ENCODE peak calls at places on chromosome 18, in four cellular contexts. X is left lung, J is MM.1S, K is lung. D is an unnamed sample.

GRCh38 chr18:78659748-78660147 is 319.9 kb upstream of the SALL3 start:
- DNase-seq in X (peak), J (no peak), K (no peak), D (no peak)

GRCh38 chr18:70490008-70490933 is 201.4 kb downstream of the SOCS6 start:
- DNase-seq in X (no peak), K (no peak), J (peak), D (peak)

GRCh38 chr18:56391933-56392590 is 246.3 kb downstream of the TXNL1 start:
- DNase-seq in X (no peak), J (no peak), K (no peak), D (no peak)

GRCh38 chr18:9647496-9648323 is 33.4 kb upstream of the PPP4R1 start:
- DNase-seq in J (no peak), X (no peak), K (no peak), D (no peak)

GRCh38 chr18:23401400-23402347 is 51.4 kb upstream of the RIOK3 start:
- DNase-seq in J (no peak), X (no peak), K (peak), D (no peak)

GRCh38 chr18:78542204-78542603 is 437.4 kb upstream of the SALL3 start:
- DNase-seq in K (peak), J (no peak), X (peak), D (peak)

GRCh38 chr18:49459404-49460171 is 857 bp downstream of the DYM start:
- DNase-seq in K (no peak), J (peak), X (no peak), D (no peak)

GRCh38 chr18:1648715-1649114 is 744.0 kb downstream of the ADCYAP1 start:
- DNase-seq in X (no peak), K (no peak), J (no peak), D (no peak)

GRCh38 chr18:10533111-10533510 is 7.3 kb downstream of the NAPG start:
- DNase-seq in X (no peak), J (no peak), K (no peak), D (no peak)

GRCh38 chr18:13221821-13222220 is 3.3 kb downstream of the LDLRAD4 start:
- DNase-seq in X (no peak), K (peak), J (no peak), D (no peak)

GRCh38 chr18:58269931-58270330 is 225.9 kb downstream of the NEDD4L start:
- DNase-seq in X (no peak), K (peak), J (no peak), D (no peak)

GRCh38 chr18:11177382-11177781 is 28.0 kb upstream of the PIEZO2 start:
- DNase-seq in X (no peak), J (no peak), K (no peak), D (no peak)

GRCh38 chr18:75353357-75353756 is 74.1 kb downstream of the SMIM21 start:
- DNase-seq in J (no peak), X (no peak), K (no peak), D (no peak)

GRCh38 chr18:75350857-75351256 is 76.6 kb downstream of the SMIM21 start:
- DNase-seq in J (no peak), K (no peak), X (no peak), D (no peak)

GRCh38 chr18:75350440-75350839 is 77.1 kb downstream of the SMIM21 start:
- DNase-seq in X (no peak), K (no peak), J (no peak), D (no peak)

GRCh38 chr18:75346671-75347070 is 80.8 kb downstream of the SMIM21 start:
- DNase-seq in X (no peak), K (no peak), J (no peak), D (no peak)

GRCh38 chr18:75351409-75351808 is 76.1 kb downstream of the SMIM21 start:
- DNase-seq in K (no peak), J (no peak), X (no peak), D (no peak)
- H3K4me3 ChIP-seq in K (no peak), J (no peak), X (no peak), D (no peak)

DNA sequence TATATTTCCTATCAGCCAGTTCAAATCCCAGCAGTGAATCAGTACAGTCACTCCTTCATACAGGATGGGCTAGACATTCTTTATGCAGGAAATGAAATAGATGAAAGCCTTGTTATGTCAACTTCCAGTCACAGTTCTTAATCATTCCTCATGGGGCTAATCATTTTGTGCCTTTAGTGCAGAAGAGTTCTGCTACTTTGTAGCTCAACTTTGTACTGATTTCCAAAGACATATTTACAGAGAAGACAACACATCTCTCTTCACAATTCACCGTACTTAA is 593.9 kb upstream of the NETO1 start:
- DNase-seq in X (no peak), K (no peak), J (no peak), D (no peak)
- H3K27ac ChIP-seq in X (no peak), K (no peak), J (no peak), D (no peak)

GRCh38 chr18:32156855-32157254 is 33.0 kb upstream of the MEP1B start:
- DNase-seq in K (no peak), X (no peak), J (no peak), D (no peak)

GRCh38 chr18:32160547-32160946 is 29.3 kb upstream of the MEP1B start:
- DNase-seq in K (no peak), J (no peak), X (no peak), D (no peak)

GRCh38 chr18:32152705-32153448 is 37.0 kb upstream of the MEP1B start:
- DNase-seq in J (peak), K (no peak), X (no peak), D (no peak)

GRCh38 chr18:32157580-32157979 is 32.3 kb upstream of the MEP1B start:
- DNase-seq in K (no peak), J (no peak), X (no peak), D (no peak)

GRCh38 chr18:32158108-32158624 is 31.7 kb upstream of the MEP1B start:
- DNase-seq in K (peak), J (peak), X (no peak), D (peak)
- H3K4me3 ChIP-seq in K (no peak), J (peak), X (no peak), D (peak)

GRCh38 chr18:34884456-34884855 is 156.8 kb upstream of the MAPRE2 start:
- DNase-seq in J (no peak), K (no peak), X (no peak), D (no peak)

GRCh38 chr18:34880882-34881852 is 160.0 kb upstream of the MAPRE2 start:
- DNase-seq in K (no peak), X (no peak), J (no peak), D (no peak)

GRCh38 chr18:34887881-34888580 is 153.2 kb upstream of the MAPRE2 start:
- DNase-seq in K (no peak), X (no peak), J (no peak), D (no peak)

GRCh38 chr18:34890486-34891085 is 150.6 kb upstream of the MAPRE2 start:
- DNase-seq in K (no peak), J (no peak), X (no peak), D (no peak)

GRCh38 chr18:34886162-34886561 is 155.1 kb upstream of the MAPRE2 start:
- DNase-seq in X (no peak), J (no peak), K (no peak), D (no peak)
- H3K27ac ChIP-seq in X (no peak), J (no peak), K (no peak), D (no peak)

GRCh38 chr18:59276047-59276446 is 2.8 kb upstream of the RAX start:
- DNase-seq in X (no peak), J (no peak), K (no peak), D (no peak)

GRCh38 chr18:59272221-59272888 is 899 bp downstream of the RAX start:
- DNase-seq in K (no peak), J (peak), X (peak), D (no peak)

GRCh38 chr18:59275406-59275949 is 2.2 kb upstream of the RAX start:
- DNase-seq in X (no peak), K (no peak), J (no peak), D (no peak)

GRCh38 chr18:59272971-59273935 is at the start of gene RAX:
- DNase-seq in J (no peak), X (peak), K (no peak), D (no peak)

GRCh38 chr18:59273936-59274928 is 978 bp upstream of the RAX start:
- DNase-seq in X (peak), K (no peak), J (no peak), D (no peak)
- H3K4me3 ChIP-seq in X (no peak), K (no peak), J (no peak), D (peak)

DNA sequence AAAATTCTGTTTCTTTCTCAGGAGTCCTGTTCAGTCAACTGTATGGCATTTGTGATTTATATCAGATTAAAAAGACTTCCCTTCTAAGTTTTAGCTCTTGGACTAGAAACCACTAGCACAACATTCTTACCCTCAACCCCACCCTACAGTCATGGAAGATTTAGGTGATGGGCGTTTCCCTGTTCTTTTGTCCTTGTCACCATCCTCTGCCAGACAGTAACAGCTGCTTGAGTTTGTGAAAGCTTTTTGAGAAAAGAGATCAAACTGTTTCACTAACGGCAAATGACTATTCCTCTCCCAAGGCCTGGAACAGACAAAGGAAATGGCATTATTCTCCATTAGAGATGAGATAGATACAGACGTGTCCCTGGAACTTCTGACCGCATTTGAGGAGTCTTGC is 31.9 kb downstream of the SERPINB5 start:
- DNase-seq in J (no peak), X (no peak), K (no peak), D (no peak)
- H3K27ac ChIP-seq in J (no peak), X (no peak), K (no peak), D (no peak)

GRCh38 chr18:22203035-22203434 is 33.6 kb downstream of the GATA6 start:
- DNase-seq in J (no peak), X (no peak), K (no peak), D (no peak)

GRCh38 chr18:22204996-22205395 is 35.6 kb downstream of the GATA6 start:
- DNase-seq in X (no peak), J (no peak), K (no peak), D (no peak)

GRCh38 chr18:22207022-22207758 is 37.8 kb downstream of the GATA6 start:
- DNase-seq in X (no peak), J (no peak), K (no peak), D (no peak)

GRCh38 chr18:22200611-22201225 is 31.3 kb downstream of the GATA6 start:
- DNase-seq in J (no peak), K (no peak), X (no peak), D (no peak)

GRCh38 chr18:22203892-22204536 is 34.6 kb downstream of the GATA6 start:
- DNase-seq in K (no peak), X (no peak), J (no peak), D (no peak)
- H3K4me3 ChIP-seq in K (no peak), X (no peak), J (no peak), D (no peak)

DNA sequence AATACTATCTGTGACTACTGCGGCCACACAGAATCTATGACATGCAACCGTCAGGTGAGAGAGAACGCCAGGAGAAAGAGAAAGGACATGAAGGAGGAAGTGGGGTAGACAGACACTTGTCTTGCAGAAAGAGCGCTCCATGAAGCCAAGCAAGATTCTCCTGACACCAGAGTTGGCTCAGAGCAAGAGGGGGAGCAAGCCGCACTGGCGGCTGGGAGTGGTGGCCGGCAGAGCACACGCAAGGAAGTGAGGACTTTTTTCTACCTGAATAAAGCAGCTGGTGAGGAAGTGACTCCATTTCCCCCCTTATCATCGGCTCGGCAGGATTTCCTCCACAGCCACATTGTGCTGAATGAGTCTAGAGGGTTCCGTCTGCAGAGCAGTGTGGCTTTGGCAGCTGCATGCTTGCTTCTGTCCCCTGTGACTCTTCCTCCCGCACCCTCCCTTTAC is 181.5 kb downstream of the BCL2 start:
- DNase-seq in X (no peak), J (peak), K (no peak), D (no peak)
- H3K27ac ChIP-seq in X (no peak), J (peak), K (peak), D (no peak)

D was measured in dorsolateral prefrontal cortex.